ENCODE peak calls at places on chromosomes 16 and 17, in five cellular contexts. R is left ventricle myocardium inferior, F is esophagus squamous epithelium, T is ovary, Z is sigmoid colon. W is an unnamed sample.

GRCh38 chr17:21453144-21453982 is 77.2 kb downstream of the KCNJ12 start:
- DNase-seq in R (no peak), F (no peak), T (no peak), Z (no peak), W (no peak)

GRCh38 chr16:58855291-58855823 is 121.2 kb upstream of the GOT2 start:
- DNase-seq in R (no peak), F (no peak), T (no peak), Z (no peak), W (no peak)

GRCh38 chr17:47273245-47273644 is 19.6 kb downstream of the ITGB3 start:
- DNase-seq in R (no peak), F (no peak), T (no peak), Z (no peak), W (no peak)

GRCh38 chr17:14805348-14805747 is 459.8 kb downstream of the PMP22 start:
- DNase-seq in R (no peak), F (no peak), T (no peak), Z (no peak), W (no peak)

GRCh38 chr17:76014925-76015261 is 12.2 kb downstream of the EVPL start:
- DNase-seq in R (no peak), F (no peak), T (no peak), Z (no peak), W (no peak)

GRCh38 chr17:73550561-73550960 is 93.7 kb downstream of the SDK2 start:
- DNase-seq in R (no peak), F (no peak), T (no peak), Z (no peak), W (peak)

GRCh38 chr16:10504404-10504885 is 76.0 kb downstream of the EMP2 start:
- DNase-seq in R (no peak), F (no peak), T (no peak), Z (no peak), W (no peak)

GRCh38 chr17:30279156-30279555 is 12.6 kb downstream of the BLMH start:
- DNase-seq in R (no peak), F (no peak), T (no peak), Z (no peak), W (no peak)

GRCh38 chr17:30344283-30345088 is 10.6 kb upstream of the TMIGD1 start:
- DNase-seq in R (peak), F (no peak), T (peak), Z (no peak), W (peak)

GRCh38 chr17:15981208-15981607 is 18.3 kb downstream of the ZSWIM7 start:
- DNase-seq in R (no peak), F (no peak), T (no peak), Z (no peak), W (no peak)

GRCh38 chr16:24939738-24940137 is 75.4 kb downstream of the ARHGAP17 start:
- DNase-seq in R (no peak), F (no peak), T (no peak), Z (no peak), W (no peak)

GRCh38 chr17:63382826-63383225 is 63.3 kb downstream of the CYB561 start:
- DNase-seq in R (no peak), F (no peak), T (no peak), Z (no peak), W (no peak)

GRCh38 chr16:79639576-79640311 is 39.2 kb upstream of the MAF start:
- DNase-seq in R (no peak), F (no peak), T (no peak), Z (no peak), W (no peak)

GRCh38 chr17:57612202-57613071 is 132.7 kb downstream of the CCDC182 start:
- DNase-seq in R (no peak), F (no peak), T (no peak), Z (no peak), W (peak)

DNA sequence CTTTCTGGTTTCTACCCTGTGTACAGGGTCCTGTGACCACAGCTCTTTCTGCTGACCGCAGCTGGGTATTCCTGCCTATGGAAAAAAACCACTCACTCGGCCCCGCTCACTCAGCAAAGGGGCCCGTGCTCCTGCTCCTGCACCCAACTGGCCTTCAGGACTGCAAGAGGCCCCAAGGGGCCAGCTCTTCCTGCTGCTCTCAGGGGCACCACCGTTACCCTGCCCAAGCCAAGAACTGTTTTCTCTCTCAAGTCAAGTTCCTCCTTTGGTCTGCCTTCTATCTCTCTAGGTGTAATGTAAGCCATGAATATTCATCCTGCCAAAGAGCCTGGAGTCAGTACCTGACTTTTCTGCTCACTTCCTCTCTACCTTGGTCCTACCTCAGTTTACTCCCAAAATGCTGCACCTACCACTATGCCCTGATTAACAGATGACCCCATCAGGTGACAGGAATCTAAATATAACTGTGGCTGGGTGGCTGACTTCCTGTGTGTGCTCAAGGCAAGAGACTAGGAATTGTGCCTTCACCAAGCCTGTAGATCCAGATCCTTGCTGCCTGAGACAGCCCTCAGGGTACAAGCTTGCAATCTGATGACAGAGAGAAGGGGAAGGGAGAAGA is 20.4 kb upstream of the SCIMP start:
- DNase-seq in R (no peak), F (no peak), T (no peak), Z (no peak), W (no peak)
- H3K27ac ChIP-seq in R (no peak), F (no peak), T (no peak), Z (no peak), W (no peak)

GRCh38 chr16:73601911-73602310 is 554.0 kb upstream of the ZFHX3 start:
- DNase-seq in R (no peak), F (no peak), T (no peak), Z (no peak), W (no peak)
- H3K27ac ChIP-seq in R (no peak), F (no peak), T (no peak), Z (no peak), W (no peak)

GRCh38 chr16:66511615-66512500 is 38.1 kb downstream of the TK2 start:
- DNase-seq in R (no peak), F (no peak), T (peak), Z (peak), W (no peak)

GRCh38 chr16:66515543-66516171 is 34.3 kb downstream of the TK2 start:
- DNase-seq in R (no peak), F (no peak), T (no peak), Z (peak), W (peak)

GRCh38 chr16:66510711-66511614 is 39.0 kb downstream of the TK2 start:
- DNase-seq in R (peak), F (no peak), T (peak), Z (peak), W (peak)

GRCh38 chr16:66510298-66510697 is 39.6 kb downstream of the TK2 start:
- DNase-seq in R (no peak), F (no peak), T (peak), Z (peak), W (no peak)

GRCh38 chr16:66512589-66513404 is 37.1 kb downstream of the TK2 start:
- DNase-seq in R (no peak), F (no peak), T (no peak), Z (peak), W (no peak)
- H3K27ac ChIP-seq in R (peak), F (peak), T (peak), Z (peak), W (peak)

GRCh38 chr17:77304051-77304745 is 163.4 kb downstream of the SEC14L1 start:
- DNase-seq in R (no peak), F (no peak), T (no peak), Z (no peak), W (no peak)
- H3K27ac ChIP-seq in R (no peak), F (no peak), T (no peak), Z (no peak), W (no peak)

GRCh38 chr17:46046957-46047356 is 47.9 kb downstream of the STH start:
- DNase-seq in R (no peak), F (no peak), T (no peak), Z (no peak), W (no peak)

GRCh38 chr17:46043606-46044005 is 44.6 kb downstream of the STH start:
- DNase-seq in R (no peak), F (no peak), T (no peak), Z (no peak), W (no peak)

GRCh38 chr17:46045639-46046038 is 46.6 kb downstream of the STH start:
- DNase-seq in R (no peak), F (no peak), T (no peak), Z (no peak), W (no peak)

GRCh38 chr17:46044286-46044928 is 45.4 kb downstream of the STH start:
- DNase-seq in R (no peak), F (no peak), T (peak), Z (peak), W (no peak)

GRCh38 chr17:46044989-46045388 is 45.9 kb downstream of the STH start:
- DNase-seq in R (no peak), F (no peak), T (no peak), Z (no peak), W (no peak)
- H3K27ac ChIP-seq in R (peak), F (no peak), T (no peak), Z (peak), W (peak)

DNA sequence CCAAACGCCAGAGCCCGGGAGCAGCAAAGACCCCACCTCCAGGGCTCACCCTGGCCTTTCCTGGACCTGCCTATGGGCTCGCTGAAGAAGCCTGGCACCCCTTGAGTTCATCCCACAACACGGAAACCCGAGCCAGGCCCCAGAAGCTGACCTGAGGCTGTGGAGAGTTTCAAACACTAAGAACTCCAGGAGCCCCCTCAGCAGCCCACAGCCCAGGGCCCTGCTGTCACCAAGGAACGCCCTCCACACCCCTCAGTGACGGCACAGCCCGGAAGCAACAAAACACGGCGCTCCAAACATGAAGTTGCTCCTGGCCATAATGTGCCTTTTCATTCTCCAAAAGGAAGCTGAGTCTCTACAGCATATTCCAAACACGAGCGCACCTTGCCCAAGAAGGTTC is 9.2 kb downstream of the SLC38A10 start:
- DNase-seq in R (no peak), F (no peak), T (no peak), Z (no peak), W (no peak)
- H3K27ac ChIP-seq in R (peak), F (peak), T (peak), Z (peak), W (peak)

DNA sequence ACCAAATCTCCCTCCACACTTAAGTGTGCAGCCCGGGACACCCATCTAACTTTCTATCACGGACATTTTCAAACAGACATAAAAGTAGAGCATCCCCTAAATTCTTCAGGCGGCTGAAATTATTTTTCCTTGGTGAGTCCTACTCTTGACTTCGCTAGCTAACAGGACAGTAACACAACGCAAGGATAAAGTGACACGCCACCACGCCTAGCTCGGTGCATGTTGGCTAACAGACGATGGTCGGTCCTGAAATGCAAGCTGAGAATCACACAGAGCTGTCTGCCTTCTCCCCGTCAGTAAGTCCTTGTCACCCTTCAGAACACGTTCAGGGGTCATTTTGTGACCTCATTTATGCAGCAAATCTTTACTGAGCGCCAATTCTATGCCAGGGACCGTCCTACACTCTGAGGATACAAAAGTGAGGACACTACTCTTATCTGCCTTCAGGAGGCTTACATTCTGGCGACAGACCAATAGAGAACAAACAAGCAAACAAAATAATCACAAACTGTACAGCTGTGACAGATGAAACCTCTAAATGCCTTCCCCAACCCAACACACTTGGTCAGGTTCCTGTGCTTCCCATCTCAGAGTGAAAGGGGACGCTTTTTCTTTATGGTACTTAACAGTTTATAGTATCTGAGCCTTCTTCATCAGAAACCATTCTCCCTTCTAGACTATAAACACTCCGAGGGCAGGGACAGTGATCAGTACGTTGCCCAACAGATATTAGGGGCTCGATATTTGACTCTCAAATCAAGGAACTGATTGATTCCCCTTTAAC is 1.3 kb downstream of the NTAN1 start:
- DNase-seq in R (no peak), F (no peak), T (no peak), Z (no peak), W (no peak)
- H3K27ac ChIP-seq in R (peak), F (peak), T (peak), Z (peak), W (peak)

DNA sequence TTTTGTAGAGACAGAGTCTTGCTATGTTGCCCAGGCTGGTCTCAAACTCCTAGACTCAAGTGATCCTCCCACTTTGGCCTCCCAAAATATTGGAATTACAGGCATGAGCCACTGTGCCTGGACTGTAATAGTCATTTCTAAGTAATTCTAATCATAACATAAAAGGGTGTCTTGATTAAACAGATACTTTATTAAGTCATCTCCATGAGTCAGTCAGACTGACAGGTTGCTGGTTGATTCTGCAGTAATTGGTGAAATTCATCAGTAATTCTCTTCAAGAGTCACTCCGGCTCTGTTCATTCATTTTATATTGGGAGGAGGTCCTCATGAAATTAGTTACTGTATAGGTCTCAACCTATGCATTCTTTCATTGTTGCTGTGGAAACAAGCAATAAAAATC is 85.6 kb downstream of the SPECC1 start:
- DNase-seq in R (no peak), F (no peak), T (no peak), Z (no peak), W (no peak)
- H3K27ac ChIP-seq in R (peak), F (no peak), T (no peak), Z (no peak), W (no peak)

GRCh38 chr17:44795928-44796327 is 34.2 kb downstream of the GJC1 start:
- DNase-seq in R (no peak), F (no peak), T (no peak), Z (no peak), W (peak)
- H3K27ac ChIP-seq in R (peak), F (no peak), T (no peak), Z (peak), W (no peak)

DNA sequence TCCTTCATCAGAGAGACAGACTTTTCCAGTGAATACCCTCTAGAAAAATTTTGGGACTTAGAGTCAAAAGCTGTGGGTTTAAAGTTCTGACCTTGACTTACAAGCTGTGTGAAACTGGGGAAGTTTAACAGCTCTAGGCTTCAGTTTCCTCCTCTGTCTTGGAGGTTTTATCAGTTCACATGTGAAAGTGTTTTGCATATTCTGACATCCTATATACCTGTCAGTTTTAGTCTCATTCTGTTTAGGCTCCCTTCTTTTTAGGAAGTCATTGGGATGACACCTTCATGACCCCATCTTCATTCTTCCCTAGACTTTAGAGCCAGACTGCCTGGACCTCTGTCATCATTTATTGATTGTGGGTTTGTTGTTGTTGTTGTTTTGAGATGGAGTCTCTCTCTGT is 44.4 kb downstream of the YPEL2 start:
- DNase-seq in R (no peak), F (no peak), T (no peak), Z (no peak), W (no peak)
- H3K27ac ChIP-seq in R (peak), F (no peak), T (no peak), Z (peak), W (peak)

W was measured in upper lobe of left lung.